ENCODE peak calls at places on chromosomes 16 and 17, in five cellular contexts. H, D, E, Z and F are unnamed samples.

GRCh38 chr17:2936351-2936750 is 127.1 kb downstream of the OR1D5 start:
- DNase-seq in Z (no peak), H (no peak), D (no peak), E (no peak), F (no peak)

GRCh38 chr16:80573700-80574120 is 32.9 kb downstream of the DYNLRB2 start:
- DNase-seq in E (no peak), D (no peak), H (no peak), Z (no peak), F (no peak)

GRCh38 chr17:40520991-40521453 is 19.6 kb upstream of the TNS4 start:
- DNase-seq in E (no peak), Z (no peak), H (peak), D (no peak), F (no peak)

GRCh38 chr16:79876332-79876730 is 275.8 kb upstream of the MAF start:
- DNase-seq in Z (no peak), E (peak), D (no peak), H (no peak), F (no peak)

GRCh38 chr16:75099738-75100615 is 16.6 kb downstream of the LDHD start:
- DNase-seq in D (peak), Z (no peak), H (no peak), E (no peak), F (no peak)

GRCh38 chr16:13519871-13520270 is 400.1 kb upstream of the ERCC4 start:
- DNase-seq in H (no peak), E (no peak), D (no peak), Z (no peak), F (no peak)

GRCh38 chr16:1820096-1820972 is 6.3 kb downstream of the HAGH start:
- DNase-seq in D (no peak), Z (no peak), H (no peak), E (no peak), F (no peak)

GRCh38 chr16:2364638-2365210 is 24.2 kb upstream of the ABCA3 start:
- DNase-seq in H (no peak), D (no peak), Z (no peak), E (no peak), F (no peak)

GRCh38 chr17:48593126-48593829 is at the start of gene HOXB5:
- DNase-seq in Z (no peak), D (no peak), E (no peak), H (no peak), F (no peak)

GRCh38 chr16:54632821-54633220 is 297.8 kb upstream of the IRX5 start:
- DNase-seq in Z (no peak), D (no peak), E (no peak), H (no peak), F (no peak)

GRCh38 chr16:88779406-88780099 is 5.5 kb downstream of the PIEZO1 start:
- DNase-seq in E (peak), Z (no peak), H (peak), D (no peak), F (no peak)

GRCh38 chr17:78252701-78253635 is 21.5 kb downstream of the TMEM235 start:
- DNase-seq in D (no peak), Z (no peak), H (peak), E (no peak), F (no peak)
- TF ChIP-seq CTCF in D (no peak), Z (no peak), H (no peak), E (no peak), F (no peak)

GRCh38 chr17:18004901-18005305 is 32.2 kb downstream of the DRC3 start:
- DNase-seq in Z (no peak), D (no peak), H (no peak), E (peak), F (no peak)
- TF ChIP-seq CTCF in Z (no peak), D (no peak), H (no peak), E (peak), F (peak)

GRCh38 chr17:14373587-14374259 is 72.8 kb downstream of the HS3ST3B1 start:
- DNase-seq in H (no peak), D (no peak), E (no peak), Z (peak), F (no peak)

GRCh38 chr17:14372905-14373559 is 72.2 kb downstream of the HS3ST3B1 start:
- DNase-seq in D (no peak), H (no peak), Z (peak), E (peak), F (no peak)

DNA sequence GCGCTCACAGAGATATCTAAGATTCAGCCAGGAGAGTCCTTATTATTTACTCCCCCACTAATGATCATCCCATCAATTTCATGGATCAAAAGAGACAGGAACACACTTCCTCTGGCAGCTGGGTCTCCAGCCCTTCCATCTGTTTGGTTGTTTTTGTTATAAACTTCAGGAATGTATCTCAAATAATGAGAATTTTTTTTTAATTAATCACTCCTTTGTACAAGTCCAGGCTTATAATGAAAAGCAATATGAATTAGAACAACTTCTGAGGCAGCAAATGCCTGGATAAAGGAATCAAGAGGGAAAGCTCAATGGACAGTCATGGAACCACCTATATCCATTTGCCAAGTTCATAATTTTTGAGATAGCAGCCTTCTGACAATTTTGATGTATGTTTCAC is 73.4 kb downstream of the HS3ST3B1 start:
- DNase-seq in H (no peak), D (no peak), Z (no peak), E (no peak), F (no peak)
- TF ChIP-seq CTCF in H (no peak), D (no peak), Z (no peak), E (no peak), F (no peak)

GRCh38 chr16:73888840-73889577 is 407.6 kb upstream of the PSMD7 start:
- DNase-seq in H (peak), E (no peak), D (no peak), Z (no peak), F (no peak)
- TF ChIP-seq CTCF in H (no peak), E (no peak), D (no peak), Z (no peak), F (no peak)

GRCh38 chr16:49801290-49801689 is 54.6 kb downstream of the ZNF423 start:
- DNase-seq in D (no peak), H (no peak), Z (no peak), E (no peak), F (no peak)
- TF ChIP-seq CTCF in D (no peak), H (no peak), Z (peak), E (peak), F (no peak)